ENCODE peak calls at places on chromosomes 2 and 18, in ten cellular contexts. E is transverse colon, N is breast epithelium, C is psoas muscle, B is A549, G is astrocyte, T is endothelial cell of umbilical vein, F is aorta, K is pancreas, M is neural progenitor cell. Q is an unnamed sample. For H3K4me1, the result is how much of the 10 kb centered on the place peaks cover.

GRCh38 chr2:236826727-236827126 is 257.1 kb downstream of the ACKR3 start:
- DNase-seq in E (no peak), N (no peak), C (no peak), B (no peak), G (no peak), T (peak), F (no peak), K (no peak), M (no peak), Q (no peak)

GRCh38 chr2:1653137-1653789 is 91.1 kb downstream of the PXDN start:
- DNase-seq in E (peak), N (no peak), C (peak), B (no peak), G (peak), T (peak), F (peak), K (no peak), M (no peak), Q (no peak)

GRCh38 chr2:209471037-209471436 is 47.2 kb downstream of the MAP2 start:
- DNase-seq in E (no peak), N (no peak), C (no peak), B (no peak), G (peak), T (peak), F (no peak), K (no peak), M (no peak), Q (no peak)

GRCh38 chr18:78683191-78684010 is 296.2 kb upstream of the SALL3 start:
- DNase-seq in E (no peak), N (peak), C (no peak), B (no peak), G (no peak), T (no peak), F (no peak), K (no peak), M (no peak), Q (no peak)

GRCh38 chr2:63064197-63064596 is 13.6 kb downstream of the OTX1 start:
- DNase-seq in E (no peak), N (no peak), C (no peak), B (no peak), G (no peak), T (no peak), F (no peak), K (no peak), M (no peak), Q (no peak)

GRCh38 chr18:3463052-3463451 is 13.1 kb downstream of the TGIF1 start:
- DNase-seq in E (no peak), N (no peak), C (no peak), B (no peak), G (peak), T (peak), F (no peak), K (no peak), M (no peak), Q (no peak)

GRCh38 chr2:232439758-232440135 is 16.2 kb upstream of the ALPI start:
- DNase-seq in E (no peak), N (peak), C (peak), B (no peak), G (no peak), T (no peak), F (no peak), K (no peak), M (no peak), Q (no peak)

GRCh38 chr2:207035855-207036254 is 96.5 kb downstream of the CPO start:
- DNase-seq in E (no peak), N (no peak), C (no peak), B (no peak), G (no peak), T (no peak), F (no peak), K (no peak), M (no peak), Q (no peak)

GRCh38 chr18:33924576-33924975 is 300.1 kb downstream of the NOL4 start:
- DNase-seq in E (no peak), N (no peak), C (no peak), B (no peak), G (no peak), T (no peak), F (no peak), K (no peak), M (no peak), Q (no peak)

GRCh38 chr18:30485078-30485477 is 557.5 kb downstream of the DSC3 start:
- DNase-seq in E (no peak), N (no peak), C (no peak), B (no peak), G (peak), T (no peak), F (no peak), K (no peak), M (no peak), Q (no peak)

GRCh38 chr2:196681510-196681909 is 42.0 kb downstream of the CCDC150 start:
- DNase-seq in E (no peak), N (no peak), C (no peak), B (no peak), G (no peak), T (no peak), F (no peak), K (no peak), M (no peak), Q (no peak)

GRCh38 chr2:196685792-196686191 is 46.3 kb downstream of the CCDC150 start:
- DNase-seq in E (no peak), N (no peak), C (no peak), B (no peak), G (no peak), T (no peak), F (no peak), K (no peak), M (no peak), Q (no peak)
- H3K4me1 ChIP-seq in E (under half), N (under half), C (under half), B (under half), G (under half), T (under half), F (under half), K (under half), M (under half), Q (under half)

DNA sequence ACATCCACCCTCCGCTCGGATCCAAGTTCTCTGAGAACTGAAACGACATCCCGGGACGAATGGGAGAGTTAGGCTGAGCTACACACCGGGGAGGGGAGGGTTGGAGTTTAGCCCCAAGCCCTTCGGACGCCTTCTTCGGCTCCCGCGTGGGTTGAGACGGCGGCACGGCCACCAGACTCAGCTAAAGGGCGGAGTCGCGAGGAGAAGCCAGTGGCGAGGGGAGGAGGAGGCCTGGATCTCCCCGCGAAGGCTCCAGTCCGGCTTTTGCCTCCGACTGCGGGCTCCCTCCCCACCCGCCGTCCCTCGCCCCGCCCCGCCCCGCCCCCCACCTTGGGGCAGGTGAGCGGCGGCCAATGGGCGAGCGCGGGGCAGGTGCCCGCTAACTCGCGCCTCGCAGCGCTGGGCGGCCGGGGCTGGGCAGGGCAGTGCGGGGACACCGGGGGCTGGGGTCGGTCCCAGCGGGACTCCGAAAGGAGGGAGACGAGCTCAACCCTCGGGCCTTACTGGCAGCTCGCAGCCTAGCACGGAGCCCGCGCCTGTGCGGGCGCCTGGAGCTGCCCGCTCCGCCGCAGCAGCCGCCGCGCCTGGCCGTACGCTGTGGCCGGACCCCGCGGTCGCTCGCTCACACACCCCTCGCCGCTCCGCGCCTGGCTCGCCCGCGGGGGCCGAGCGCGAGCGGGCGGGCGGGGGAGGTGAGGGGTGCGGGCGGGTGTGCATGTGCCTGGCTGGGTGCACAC is at the start of gene EMX1:
- DNase-seq in E (peak), N (no peak), C (no peak), B (peak), G (no peak), T (no peak), F (peak), K (peak), M (peak), Q (no peak)
- H3K4me3 ChIP-seq in E (peak), N (peak), C (peak), B (peak), G (no peak), T (no peak), F (peak), K (peak), M (peak), Q (peak)

DNA sequence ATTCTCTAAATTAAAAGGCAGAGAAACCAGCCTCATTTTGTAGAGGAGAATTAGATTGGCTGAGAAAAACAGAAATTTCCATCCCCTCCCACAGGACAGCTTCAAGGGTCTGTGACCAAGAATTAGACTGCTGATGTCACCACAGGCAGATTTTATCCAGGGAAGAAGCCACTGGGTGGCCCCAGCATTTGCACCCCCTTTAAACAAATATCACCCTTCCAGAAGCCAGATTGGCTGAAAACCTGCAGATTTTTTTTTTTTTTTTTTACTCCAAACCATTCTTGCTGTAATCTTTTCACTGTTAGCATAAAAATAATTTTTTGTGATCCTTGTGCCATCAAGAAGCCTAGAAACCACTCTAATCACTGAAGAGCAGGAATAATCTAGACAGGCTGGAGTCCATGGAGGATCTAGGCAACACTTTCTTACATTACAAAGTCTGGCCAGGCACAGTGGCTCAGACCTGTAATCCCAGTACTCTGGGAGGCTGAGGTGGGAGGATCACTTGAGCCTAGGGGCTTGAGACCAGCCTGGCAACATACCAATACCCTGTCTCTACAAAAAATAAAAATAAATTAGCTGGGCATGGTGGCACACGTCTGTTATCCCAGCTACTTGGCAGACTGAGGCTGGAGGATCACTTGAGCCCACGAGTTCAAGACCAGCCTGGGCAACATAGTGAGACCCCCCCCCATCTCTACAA is 11.9 kb downstream of the WDFY1 start:
- DNase-seq in E (no peak), N (no peak), C (no peak), B (no peak), G (no peak), T (no peak), F (no peak), K (no peak), M (no peak), Q (no peak)
- H3K4me1 ChIP-seq in E (half or more), N (under half), C (half or more), B (half or more), G (under half), T (under half), F (under half), K (half or more), M (under half), Q (under half)

GRCh38 chr2:233976087-233976486 is 58.9 kb downstream of the TRPM8 start:
- DNase-seq in E (no peak), N (no peak), C (no peak), B (no peak), G (no peak), T (no peak), F (no peak), K (no peak), M (no peak), Q (no peak)
- H3K4me3 ChIP-seq in E (no peak), N (no peak), C (no peak), B (no peak), G (no peak), T (no peak), F (no peak), K (no peak), M (no peak), Q (no peak)

GRCh38 chr2:133812826-133813617 is 244.8 kb upstream of the NCKAP5 start:
- DNase-seq in E (no peak), N (no peak), C (no peak), B (no peak), G (peak), T (peak), F (no peak), K (no peak), M (no peak), Q (no peak)
- H3K4me1 ChIP-seq in E (under half), N (under half), C (under half), B (under half), G (under half), T (half or more), F (under half), K (under half), M (under half), Q (under half)

Q was measured in CD8-positive, alpha-beta memory T cell.